ENCODE peak calls at places on chromosome 20, in six cellular contexts. O is stimulated activated naive CD8-positive, alpha-beta T cell treated with anti-CD3 and anti-CD28 coated beads, Interleukin-15, Interleukin-2, amounts not matched to agents 100 U/mL and 50 U/mL, for 24 hours; J is uterus; Y is HEK293T; Q is ACHN; M is ovary. G is an unnamed sample.

GRCh38 chr20:1652960-1653359 is 4.6 kb downstream of the SIRPG start:
- DNase-seq in Q (no peak), O (no peak), Y (no peak), J (no peak), M (no peak), G (no peak)

GRCh38 chr20:62860924-62861691 is 514 bp downstream of the TCFL5 start:
- DNase-seq in O (peak; percentile 45), Y (peak; percentile 43), Q (peak; percentile 8), M (no peak), J (peak; percentile 41), G (peak; percentile 59)

GRCh38 chr20:13288357-13288756 is 67.3 kb downstream of the ISM1 start:
- DNase-seq in M (no peak), Q (no peak), O (no peak), J (no peak), Y (no peak), G (no peak)

GRCh38 chr20:7736336-7736735 is 203.9 kb downstream of the HAO1 start:
- DNase-seq in O (no peak), Q (no peak), M (no peak), Y (no peak), J (no peak), G (no peak)

GRCh38 chr20:5667703-5668528 is 82.3 kb upstream of the SHLD1 start:
- DNase-seq in O (no peak), M (no peak), J (no peak), Y (no peak), Q (no peak), G (no peak)

GRCh38 chr20:32507998-32508774 is 76.9 kb downstream of the NOL4L start:
- DNase-seq in Y (no peak), M (no peak), Q (no peak), J (no peak), O (no peak), G (peak; percentile 24)

GRCh38 chr20:25246182-25246943 is 1.5 kb upstream of the PYGB start:
- DNase-seq in M (no peak), J (no peak), O (no peak), Y (no peak), Q (no peak), G (no peak)

GRCh38 chr20:4470375-4470774 is 251.3 kb upstream of the PRND start:
- DNase-seq in M (no peak), Y (no peak), Q (no peak), J (no peak), O (no peak), G (no peak)

GRCh38 chr20:4607287-4607713 is 114.4 kb upstream of the PRND start:
- DNase-seq in J (peak; percentile 55), Y (peak; percentile 69), M (peak; percentile 25), Q (peak; percentile 52), O (peak; percentile 48), G (peak; percentile 69)

GRCh38 chr20:20953738-20954657 is 152.2 kb downstream of the LINC00237 start:
- DNase-seq in Y (no peak), J (no peak), Q (no peak), M (no peak), O (no peak), G (no peak)

GRCh38 chr20:33995053-33995816 is 1.5 kb downstream of the RALY start:
- DNase-seq in Y (no peak), J (no peak), M (peak; percentile 13), O (no peak), Q (no peak), G (no peak)

GRCh38 chr20:33472868-33473267 is 17.0 kb upstream of the CBFA2T2 start:
- DNase-seq in M (no peak), Y (no peak), Q (no peak), J (no peak), O (no peak), G (no peak)

GRCh38 chr20:41051426-41051825 is 22.8 kb downstream of the TOP1 start:
- DNase-seq in Y (no peak), J (no peak), M (no peak), Q (no peak), O (no peak), G (no peak)

GRCh38 chr20:380763-381580 is 412 bp downstream of the TRIB3 start:
- DNase-seq in M (peak; percentile 32), J (peak; percentile 47), Y (peak; percentile 67), Q (peak; percentile 72), O (peak; percentile 80), G (peak; percentile 86)

GRCh38 chr20:36461600-36462439 is 79.5 kb upstream of the MYL9 start:
- DNase-seq in Y (peak; percentile 55), M (peak; percentile 62), Q (peak; percentile 33), O (peak; percentile 50), J (peak; percentile 61), G (peak; percentile 58)

GRCh38 chr20:53611449-53611894 is 17.8 kb upstream of the ZNF217 start:
- DNase-seq in J (peak; percentile 28), Q (peak; percentile 89), Y (peak; percentile 26), O (no peak), M (no peak), G (no peak)

GRCh38 chr20:10602141-10602660 is 71.6 kb downstream of the JAG1 start:
- DNase-seq in Y (no peak), Q (no peak), O (no peak), M (no peak), J (no peak), G (no peak)

G was measured in activated CD4-positive, alpha-beta T cell treated with anti-CD3 and anti-CD28 coated beads for 36 hours.